ENCODE peak calls at places on chromosomes 6 and 20, in ten cellular contexts. I is lower lobe of right lung; M is CD8-positive, alpha-beta memory T cell; K is right lobe of liver; C is body of pancreas; G is endothelial cell of umbilical vein; H is tibial nerve; U is adrenal gland; P is IMR-90; X is hepatocyte. Z is an unnamed sample.
A peak's percentile ranks its signal among the peaks of the same experiment; 100 is the strongest.

GRCh38 chr6:31354788-31355539 is 2.0 kb downstream of the HLA-B start:
- DNase-seq in I (no peak), M (peak; percentile 14), K (peak; percentile 52), C (no peak), G (no peak), H (no peak), U (no peak), P (no peak), X (no peak), Z (peak; percentile 20)

GRCh38 chr6:108873971-108874370 is 25.7 kb downstream of the ARMC2 start:
- DNase-seq in I (no peak), M (no peak), K (no peak), C (no peak), G (no peak), H (no peak), U (no peak), P (no peak), X (no peak), Z (no peak)

GRCh38 chr6:113396644-113397201 is 460.4 kb upstream of the MARCKS start:
- DNase-seq in I (no peak), M (no peak), K (no peak), C (no peak), G (no peak), H (no peak), U (no peak), P (no peak), X (no peak), Z (peak; percentile 69)

GRCh38 chr6:106749611-106750010 is 120.2 kb downstream of the QRSL1 start:
- DNase-seq in I (no peak), M (no peak), K (no peak), C (no peak), G (no peak), H (no peak), U (no peak), P (peak; percentile 30), X (no peak), Z (no peak)

GRCh38 chr6:107716688-107717089 is 107.4 kb downstream of the SCML4 start:
- DNase-seq in I (no peak), M (peak; percentile 69), K (no peak), C (peak; percentile 25), G (no peak), H (no peak), U (no peak), P (peak; percentile 43), X (no peak), Z (no peak)

GRCh38 chr6:2790588-2790987 is 25.4 kb downstream of the WRNIP1 start:
- DNase-seq in I (no peak), M (no peak), K (no peak), C (peak; percentile 65), G (no peak), H (no peak), U (no peak), P (peak; percentile 85), X (no peak), Z (peak; percentile 36)

GRCh38 chr20:47318027-47318595 is 38.4 kb downstream of the ZMYND8 start:
- DNase-seq in I (peak; percentile 52), M (no peak), K (no peak), C (no peak), G (no peak), H (no peak), U (no peak), P (peak; percentile 65), X (no peak), Z (peak; percentile 21)

GRCh38 chr6:111522393-111523020 is 39.5 kb upstream of the REV3L start:
- DNase-seq in I (no peak), M (no peak), K (no peak), C (no peak), G (no peak), H (no peak), U (no peak), P (no peak), X (no peak), Z (no peak)

GRCh38 chr20:20551409-20551808 is 161.0 kb downstream of the RALGAPA2 start:
- DNase-seq in I (no peak), M (no peak), K (no peak), C (no peak), G (no peak), H (no peak), U (no peak), P (no peak), X (no peak), Z (no peak)

GRCh38 chr20:37579091-37579490 is 51.4 kb upstream of the BLCAP start:
- DNase-seq in I (no peak), M (no peak), K (no peak), C (no peak), G (no peak), H (no peak), U (no peak), P (no peak), X (no peak), Z (no peak)

GRCh38 chr6:111536888-111537287 is 53.9 kb upstream of the REV3L start:
- DNase-seq in I (no peak), M (no peak), K (no peak), C (peak; percentile 47), G (peak; percentile 75), H (peak; percentile 45), U (peak; percentile 37), P (no peak), X (no peak), Z (peak; percentile 55)

GRCh38 chr6:56211724-56212123 is 35.7 kb downstream of the COL21A1 start:
- DNase-seq in I (no peak), M (no peak), K (no peak), C (no peak), G (no peak), H (no peak), U (no peak), P (no peak), X (no peak), Z (no peak)

GRCh38 chr20:53338716-53339115 is 254.9 kb downstream of the ZNF217 start:
- DNase-seq in I (no peak), M (no peak), K (no peak), C (no peak), G (no peak), H (no peak), U (no peak), P (no peak), X (no peak), Z (no peak)

GRCh38 chr6:111687652-111688051 is 82.0 kb upstream of the TRAF3IP2 start:
- DNase-seq in I (no peak), M (no peak), K (no peak), C (no peak), G (no peak), H (no peak), U (no peak), P (no peak), X (no peak), Z (no peak)

DNA sequence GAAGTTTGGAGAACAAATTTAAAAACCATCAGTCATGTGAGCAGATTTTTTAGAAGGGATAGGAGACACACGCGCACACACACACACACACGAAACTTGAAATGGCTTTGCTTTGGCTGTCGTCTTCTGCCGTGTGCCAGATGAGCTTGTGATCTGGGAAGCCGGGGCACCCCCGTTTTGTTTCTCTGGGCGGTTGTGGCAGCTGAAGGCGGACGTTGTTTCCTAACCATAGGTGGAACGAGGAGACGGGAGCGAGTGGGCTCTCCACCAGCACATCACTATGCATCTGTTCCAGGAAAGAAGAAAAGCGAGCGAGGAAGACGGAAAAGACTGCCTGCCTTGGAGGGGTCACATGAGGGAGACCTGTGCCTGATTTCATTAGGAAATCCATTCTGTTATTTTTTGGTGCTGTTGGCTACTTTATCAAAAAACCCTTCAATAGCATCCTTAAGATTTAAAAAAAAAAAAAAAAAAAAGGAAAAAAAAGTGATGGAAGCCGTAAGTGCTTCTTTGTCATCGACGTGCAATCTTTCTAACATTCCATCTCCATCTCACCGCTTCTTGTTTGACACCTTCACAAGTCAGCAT is 142.1 kb downstream of the DTNBP1 start:
- DNase-seq in I (no peak), M (no peak), K (no peak), C (no peak), G (no peak), H (no peak), U (peak; percentile 16), P (no peak), X (no peak), Z (no peak)
- H3K4me3 ChIP-seq in I (no peak overlapping the region), M (no peak overlapping the region), K (no peak overlapping the region), C (no peak overlapping the region), G (no peak overlapping the region), H (no peak overlapping the region), U (no peak overlapping the region), P (no peak overlapping the region), X (no peak overlapping the region), Z (no peak overlapping the region)

GRCh38 chr6:42138630-42139619 is 3.5 kb downstream of the C6orf132 start:
- DNase-seq in I (no peak), M (no peak), K (no peak), C (no peak), G (peak; percentile 28), H (no peak), U (no peak), P (peak; percentile 42), X (no peak), Z (peak; percentile 42)
- H3K4me1 ChIP-seq in I (peaks cover 39% of the 10 kb centered on the region), M (no peaks in the 10 kb centered on the region), K (no peaks in the 10 kb centered on the region), C (peaks cover 64% of the 10 kb centered on the region), G (peaks cover 22% of the 10 kb centered on the region), H (no peaks in the 10 kb centered on the region), U (peaks cover 40% of the 10 kb centered on the region), P (peaks cover 24% of the 10 kb centered on the region), X (peaks cover 56% of the 10 kb centered on the region), Z (peaks cover 23% of the 10 kb centered on the region)

GRCh38 chr6:34745277-34746103 is 11.8 kb upstream of the SNRPC start:
- DNase-seq in I (peak; percentile 51), M (no peak), K (no peak), C (peak; percentile 91), G (no peak), H (no peak), U (no peak), P (peak; percentile 72), X (peak; percentile 78), Z (peak; percentile 62)
- H3K4me3 ChIP-seq in I (no peak overlapping the region), M (no peak overlapping the region), K (no peak overlapping the region), C (no peak overlapping the region), G (no peak overlapping the region), H (no peak overlapping the region), U (no peak overlapping the region), P (no peak overlapping the region), X (no peak overlapping the region), Z (no peak overlapping the region)

GRCh38 chr20:2331901-2332565 is 36.2 kb downstream of the TGM3 start:
- DNase-seq in I (no peak), M (no peak), K (no peak), C (no peak), G (no peak), H (no peak), U (no peak), P (no peak), X (no peak), Z (no peak)

GRCh38 chr20:2332711-2333110 is 36.9 kb downstream of the TGM3 start:
- DNase-seq in I (no peak), M (no peak), K (no peak), C (no peak), G (no peak), H (no peak), U (no peak), P (no peak), X (no peak), Z (no peak)

GRCh38 chr20:2330090-2330695 is 34.4 kb downstream of the TGM3 start:
- DNase-seq in I (no peak), M (no peak), K (no peak), C (peak; percentile 22), G (no peak), H (no peak), U (no peak), P (no peak), X (peak; percentile 64), Z (no peak)

GRCh38 chr20:2329286-2329685 is 33.5 kb downstream of the TGM3 start:
- DNase-seq in I (no peak), M (no peak), K (no peak), C (no peak), G (no peak), H (no peak), U (no peak), P (no peak), X (no peak), Z (no peak)

GRCh38 chr20:2331092-2331491 is 35.3 kb downstream of the TGM3 start:
- DNase-seq in I (no peak), M (no peak), K (no peak), C (no peak), G (no peak), H (no peak), U (no peak), P (no peak), X (no peak), Z (no peak)
- H3K4me1 ChIP-seq in I (no peaks in the 10 kb centered on the region), M (no peaks in the 10 kb centered on the region), K (no peaks in the 10 kb centered on the region), C (no peaks in the 10 kb centered on the region), G (no peaks in the 10 kb centered on the region), H (no peaks in the 10 kb centered on the region), U (no peaks in the 10 kb centered on the region), P (no peaks in the 10 kb centered on the region), X (peaks cover 4% of the 10 kb centered on the region), Z (no peaks in the 10 kb centered on the region)

Z was measured in cardiac muscle cell.